ENCODE peak calls at places on chromosomes 12 and 14, in nine cellular contexts. P, C, J, B, G, Z, Y, I and K are unnamed samples.

GRCh38 chr12:115964626-115965025 is 312.9 kb downstream of the MED13L start:
- DNase-seq in P (no peak), C (no peak), J (no peak), B (no peak), G (no peak), Z (no peak), Y (no peak), I (no peak), K (no peak)

GRCh38 chr14:63632932-63633514 is 8.6 kb downstream of the WDR89 start:
- DNase-seq in P (no peak), C (no peak), J (peak), B (peak), G (peak), Z (no peak), Y (no peak), I (no peak), K (no peak)

GRCh38 chr12:96462571-96463280 is 26.7 kb upstream of the CFAP54 start:
- DNase-seq in P (no peak), C (no peak), J (no peak), B (no peak), G (peak), Z (no peak), Y (no peak), I (no peak), K (no peak)

GRCh38 chr12:106919910-106920544 is 35.7 kb upstream of the TMEM263 start:
- DNase-seq in P (peak), C (no peak), J (peak), B (peak), G (peak), Z (peak), Y (no peak), I (peak), K (no peak)

GRCh38 chr12:21337959-21338704 is 3.4 kb upstream of the SLCO1A2 start:
- DNase-seq in P (no peak), C (no peak), J (no peak), B (no peak), G (no peak), Z (no peak), Y (no peak), I (no peak), K (no peak)

GRCh38 chr14:50344116-50344775 is 32.1 kb downstream of the DMAC2L start:
- DNase-seq in P (no peak), C (peak), J (no peak), B (peak), G (no peak), Z (no peak), Y (no peak), I (no peak), K (no peak)

GRCh38 chr14:42490536-42490935 is 883.9 kb downstream of the LRFN5 start:
- DNase-seq in P (no peak), C (no peak), J (peak), B (no peak), G (no peak), Z (no peak), Y (no peak), I (no peak), K (no peak)

GRCh38 chr12:28209782-28210181 is 19.5 kb downstream of the CCDC91 start:
- DNase-seq in P (no peak), C (no peak), J (peak), B (no peak), G (peak), Z (no peak), Y (no peak), I (no peak), K (no peak)

GRCh38 chr14:81449114-81449513 is 49.0 kb upstream of the STON2 start:
- DNase-seq in P (no peak), C (no peak), J (no peak), B (no peak), G (no peak), Z (no peak), Y (no peak), I (no peak), K (peak)

GRCh38 chr12:126936181-126936851 is 1330.7 kb upstream of the TMEM132C start:
- DNase-seq in P (no peak), C (peak), J (peak), B (peak), G (no peak), Z (no peak), Y (no peak), I (peak), K (no peak)

GRCh38 chr12:56873382-56873781 is 60.8 kb downstream of the SDR9C7 start:
- DNase-seq in P (no peak), C (no peak), J (peak), B (no peak), G (no peak), Z (no peak), Y (no peak), I (no peak), K (no peak)

GRCh38 chr12:98618952-98619351 is 25.5 kb downstream of the SLC25A3 start:
- DNase-seq in P (no peak), C (no peak), J (no peak), B (no peak), G (no peak), Z (no peak), Y (no peak), I (no peak), K (no peak)

GRCh38 chr14:23650506-23650905 is 14.3 kb downstream of the DHRS2 start:
- DNase-seq in P (no peak), C (no peak), J (no peak), B (no peak), G (no peak), Z (no peak), Y (no peak), I (no peak), K (no peak)

GRCh38 chr12:59396519-59396918 is 199.3 kb upstream of the SLC16A7 start:
- DNase-seq in P (no peak), C (no peak), J (peak), B (no peak), G (no peak), Z (no peak), Y (no peak), I (no peak), K (no peak)

GRCh38 chr14:90903101-90903500 is 86.9 kb upstream of the TTC7B start:
- DNase-seq in P (peak), C (peak), J (peak), B (peak), G (peak), Z (peak), Y (peak), I (peak), K (peak)

GRCh38 chr12:53105256-53105655 is 2.0 kb downstream of the SOAT2 start:
- DNase-seq in P (no peak), C (no peak), J (no peak), B (no peak), G (no peak), Z (no peak), Y (no peak), I (no peak), K (no peak)

GRCh38 chr12:70576341-70577282 is 60.6 kb downstream of the PTPRB start:
- DNase-seq in P (peak), C (no peak), J (peak), B (peak), G (peak), Z (peak), Y (no peak), I (no peak), K (no peak)

GRCh38 chr14:105021656-105022275 is 883 bp upstream of the CDCA4 start:
- DNase-seq in P (no peak), C (no peak), J (peak), B (peak), G (peak), Z (no peak), Y (no peak), I (peak), K (no peak)

GRCh38 chr14:35557221-35557747 is 23.3 kb downstream of the INSM2 start:
- DNase-seq in P (no peak), C (no peak), J (no peak), B (no peak), G (no peak), Z (no peak), Y (no peak), I (no peak), K (no peak)

GRCh38 chr12:77493769-77494168 is 336.9 kb upstream of the NAV3 start:
- DNase-seq in P (no peak), C (no peak), J (no peak), B (no peak), G (no peak), Z (no peak), Y (no peak), I (no peak), K (no peak)

GRCh38 chr12:89390802-89391673 is 38.7 kb upstream of the DUSP6 start:
- DNase-seq in P (peak), C (no peak), J (peak), B (no peak), G (no peak), Z (peak), Y (no peak), I (no peak), K (no peak)

GRCh38 chr14:21084988-21085853 is 13.2 kb downstream of the ZNF219 start:
- DNase-seq in P (peak), C (no peak), J (peak), B (no peak), G (no peak), Z (peak), Y (no peak), I (no peak), K (no peak)

GRCh38 chr12:105499223-105499622 is 168.7 kb downstream of the C12orf75 start:
- DNase-seq in P (no peak), C (no peak), J (no peak), B (no peak), G (no peak), Z (no peak), Y (no peak), I (no peak), K (no peak)

GRCh38 chr12:78898416-78898815 is 33.8 kb downstream of the SYT1 start:
- DNase-seq in P (peak), C (no peak), J (no peak), B (no peak), G (no peak), Z (no peak), Y (no peak), I (peak), K (no peak)

GRCh38 chr12:25501565-25501964 is 51.5 kb downstream of the LMNTD1 start:
- DNase-seq in P (no peak), C (no peak), J (peak), B (no peak), G (no peak), Z (peak), Y (no peak), I (no peak), K (no peak)

GRCh38 chr14:51939727-51940126 is 49.6 kb upstream of the RTRAF start:
- DNase-seq in P (no peak), C (peak), J (no peak), B (peak), G (no peak), Z (no peak), Y (no peak), I (no peak), K (no peak)

GRCh38 chr12:110543252-110543959 is 39.7 kb downstream of the PPTC7 start:
- DNase-seq in P (peak), C (no peak), J (peak), B (peak), G (no peak), Z (peak), Y (no peak), I (peak), K (peak)

GRCh38 chr14:83309833-83310232 is 1776.2 kb upstream of the SEL1L start:
- DNase-seq in P (no peak), C (no peak), J (no peak), B (no peak), G (no peak), Z (no peak), Y (no peak), I (no peak), K (no peak)

GRCh38 chr12:59372971-59373370 is 222.9 kb upstream of the SLC16A7 start:
- DNase-seq in P (no peak), C (no peak), J (peak), B (peak), G (peak), Z (peak), Y (no peak), I (no peak), K (no peak)

GRCh38 chr12:107864235-107864634 is 89.7 kb downstream of the ASCL4 start:
- DNase-seq in P (no peak), C (no peak), J (no peak), B (no peak), G (peak), Z (no peak), Y (no peak), I (no peak), K (no peak)

GRCh38 chr14:74945852-74946658 is 9.3 kb downstream of the PGF start:
- DNase-seq in P (no peak), C (no peak), J (peak), B (peak), G (peak), Z (peak), Y (peak), I (peak), K (peak)
- H3K4me3 ChIP-seq in P (no peak), C (no peak), J (peak), B (no peak), G (peak), Z (no peak), Y (no peak), I (no peak), K (no peak)

GRCh38 chr14:92041203-92041602 is 1.3 kb upstream of the TRIP11 start:
- DNase-seq in P (no peak), C (no peak), J (no peak), B (no peak), G (no peak), Z (no peak), Y (no peak), I (peak), K (no peak)
- H3K4me3 ChIP-seq in P (peak), C (peak), J (peak), B (peak), G (peak), Z (no peak), Y (no peak), I (peak), K (no peak)

DNA sequence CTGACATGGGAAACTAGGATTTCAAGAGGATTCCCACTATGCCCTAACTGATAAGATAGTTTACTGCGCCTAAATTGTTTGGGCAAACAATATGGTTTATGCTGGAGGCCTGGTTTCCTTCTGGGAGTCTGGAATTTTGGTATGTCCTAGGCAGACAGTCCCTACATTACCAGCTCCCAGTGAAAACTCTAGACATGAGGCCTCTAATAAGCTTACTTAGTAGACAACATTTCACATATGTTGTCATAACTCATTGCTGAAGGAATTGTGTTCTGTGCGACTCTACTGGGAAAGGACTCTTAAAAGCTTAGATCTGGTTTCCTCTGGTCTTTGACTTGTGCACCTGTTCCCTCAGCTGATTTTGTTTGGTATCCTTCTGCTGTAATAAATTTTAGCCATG is 18.0 kb upstream of the PRPF39 start:
- DNase-seq in P (no peak), C (no peak), J (no peak), B (no peak), G (no peak), Z (no peak), Y (no peak), I (no peak), K (no peak)
- H3K4me3 ChIP-seq in P (no peak), C (no peak), J (no peak), B (no peak), G (no peak), Z (no peak), Y (no peak), I (no peak), K (no peak)

DNA sequence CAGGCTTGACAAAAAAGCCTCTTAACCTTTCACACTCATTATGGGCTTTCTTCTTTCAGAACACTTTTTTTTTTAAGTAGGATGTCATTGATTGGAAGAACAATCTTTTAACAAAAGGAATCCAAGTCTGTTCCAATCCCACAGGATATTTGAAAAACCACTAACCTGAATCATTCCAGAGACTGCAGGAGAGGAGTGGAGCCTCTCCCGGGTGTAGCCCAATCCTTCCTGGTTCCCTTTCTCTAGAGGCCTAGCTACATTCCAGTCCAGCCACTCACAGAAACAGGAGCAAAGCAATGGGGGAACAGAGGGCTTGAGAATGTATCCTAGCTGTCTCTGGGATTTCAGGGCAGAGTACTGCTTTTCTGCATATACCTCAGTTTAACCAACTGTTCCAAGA is 4.3 kb downstream of the MFAP5 start:
- DNase-seq in P (peak), C (no peak), J (peak), B (no peak), G (peak), Z (no peak), Y (no peak), I (no peak), K (no peak)
- H3K4me3 ChIP-seq in P (no peak), C (no peak), J (no peak), B (no peak), G (no peak), Z (no peak), Y (no peak), I (no peak), K (no peak)

GRCh38 chr12:121581681-121582439 is 1.0 kb upstream of the KDM2B start:
- DNase-seq in P (no peak), C (no peak), J (no peak), B (no peak), G (no peak), Z (no peak), Y (no peak), I (peak), K (no peak)
- H3K4me3 ChIP-seq in P (peak), C (no peak), J (peak), B (no peak), G (peak), Z (peak), Y (peak), I (no peak), K (peak)

DNA sequence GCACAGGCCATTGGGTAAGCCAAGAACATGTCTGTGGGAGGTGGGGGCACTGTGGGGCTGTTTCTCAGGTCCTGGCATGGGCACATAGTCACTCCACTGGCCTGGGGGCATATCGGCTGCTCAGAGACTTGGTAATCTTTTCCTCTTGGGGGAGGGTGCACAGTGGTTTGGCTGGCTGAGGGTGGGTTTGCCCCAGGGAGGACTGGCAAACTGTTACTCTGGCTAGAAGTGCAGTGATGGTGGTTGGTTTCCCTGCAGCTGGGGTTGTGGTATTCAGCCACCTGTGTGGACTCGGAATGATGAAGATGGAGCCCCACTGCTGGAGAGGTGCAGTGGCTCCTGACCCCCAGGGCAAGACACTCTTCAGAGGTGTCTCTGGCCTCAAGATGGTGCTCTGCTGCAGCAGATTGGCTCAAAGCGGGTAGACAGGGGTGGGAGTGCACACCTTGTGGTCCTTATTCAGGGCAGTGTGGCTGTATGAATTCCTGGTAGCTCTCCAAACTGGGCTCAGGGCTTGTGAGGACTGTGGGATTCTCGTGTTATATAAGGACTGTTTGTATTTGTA is 74.1 kb upstream of the DDHD1 start:
- DNase-seq in P (no peak), C (no peak), J (no peak), B (no peak), G (no peak), Z (no peak), Y (no peak), I (no peak), K (no peak)
- H3K4me3 ChIP-seq in P (no peak), C (no peak), J (no peak), B (no peak), G (no peak), Z (no peak), Y (no peak), I (no peak), K (no peak)